ENCODE peak calls at places on chromosomes 11 and 22, in eight cellular contexts. M, P, V, J, A, B, G and R are unnamed samples.

GRCh38 chr22:43396934-43397457 is 14.8 kb upstream of the MPPED1 start:
- DNase-seq in M (no peak), P (no peak), V (no peak), J (no peak), A (no peak), B (no peak), G (no peak), R (no peak)

GRCh38 chr11:111561801-111562325 is 21.3 kb downstream of the LAYN start:
- DNase-seq in M (peak; percentile 83), P (peak; percentile 76), V (no peak), J (peak; percentile 82), A (peak; percentile 61), B (no peak), G (no peak), R (peak; percentile 63)

GRCh38 chr22:31621507-31622160 is 40.4 kb downstream of the PISD start:
- DNase-seq in M (no peak), P (no peak), V (no peak), J (no peak), A (no peak), B (no peak), G (no peak), R (no peak)

GRCh38 chr22:21865041-21865440 is 2.4 kb downstream of the MAPK1 start:
- DNase-seq in M (peak; percentile 83), P (peak; percentile 86), V (no peak), J (peak; percentile 78), A (peak; percentile 58), B (peak; percentile 32), G (peak; percentile 19), R (peak; percentile 77)

GRCh38 chr11:26584818-26585217 is 12.8 kb upstream of the MUC15 start:
- DNase-seq in M (no peak), P (no peak), V (no peak), J (no peak), A (no peak), B (no peak), G (no peak), R (no peak)

GRCh38 chr11:38060930-38061329 is 1462.9 kb upstream of the RAG2 start:
- DNase-seq in M (no peak), P (no peak), V (no peak), J (no peak), A (no peak), B (no peak), G (no peak), R (peak; percentile 20)

GRCh38 chr11:102580185-102580951 is 44.8 kb downstream of the MMP20 start:
- DNase-seq in M (no peak), P (no peak), V (no peak), J (no peak), A (no peak), B (no peak), G (no peak), R (no peak)

GRCh38 chr11:16779436-16779835 is 41.0 kb downstream of the C11orf58 start:
- DNase-seq in M (no peak), P (no peak), V (no peak), J (no peak), A (peak; percentile 13), B (no peak), G (peak; percentile 20), R (no peak)

GRCh38 chr11:18936002-18936673 is 3.1 kb downstream of the MRGPRX1 start:
- DNase-seq in M (no peak), P (no peak), V (no peak), J (no peak), A (no peak), B (no peak), G (no peak), R (no peak)

GRCh38 chr11:57903441-57904123 is 120.1 kb upstream of the OR9Q1 start:
- DNase-seq in M (no peak), P (no peak), V (no peak), J (no peak), A (peak; percentile 68), B (no peak), G (no peak), R (no peak)

GRCh38 chr11:129265125-129265788 is 73.1 kb upstream of the ARHGAP32 start:
- DNase-seq in M (no peak), P (no peak), V (no peak), J (no peak), A (no peak), B (no peak), G (no peak), R (peak; percentile 42)

GRCh38 chr11:970319-970871 is 44.7 kb downstream of the AP2A2 start:
- DNase-seq in M (no peak), P (no peak), V (no peak), J (no peak), A (no peak), B (no peak), G (no peak), R (no peak)

GRCh38 chr11:121105851-121106250 is 4.8 kb downstream of the TECTA start:
- DNase-seq in M (no peak), P (no peak), V (no peak), J (no peak), A (no peak), B (no peak), G (no peak), R (no peak)

GRCh38 chr22:21101877-21102638 is 56.3 kb downstream of the LRRC74B start:
- DNase-seq in M (no peak), P (peak; percentile 10), V (no peak), J (no peak), A (no peak), B (no peak), G (no peak), R (no peak)

GRCh38 chr11:95445746-95446333 is 214.8 kb upstream of the SESN3 start:
- DNase-seq in M (no peak), P (no peak), V (no peak), J (no peak), A (no peak), B (no peak), G (no peak), R (no peak)

GRCh38 chr11:62540804-62541671 is 5.6 kb downstream of the AHNAK start:
- DNase-seq in M (no peak), P (no peak), V (no peak), J (no peak), A (peak; percentile 49), B (no peak), G (peak; percentile 32), R (peak; percentile 30)

GRCh38 chr22:19844423-19845368 is 10.0 kb downstream of the GNB1L start:
- DNase-seq in M (peak; percentile 59), P (no peak), V (no peak), J (no peak), A (peak; percentile 55), B (peak; percentile 30), G (no peak), R (peak; percentile 13)

GRCh38 chr11:60767388-60767811 is 10.7 kb downstream of the MS4A15 start:
- DNase-seq in M (no peak), P (no peak), V (no peak), J (no peak), A (no peak), B (no peak), G (no peak), R (no peak)

GRCh38 chr22:50183141-50183971 is 2.4 kb upstream of the TRABD start:
- DNase-seq in M (no peak), P (no peak), V (no peak), J (no peak), A (no peak), B (no peak), G (no peak), R (no peak)

GRCh38 chr11:45713573-45713972 is 48.2 kb upstream of the CHST1 start:
- DNase-seq in M (no peak), P (no peak), V (no peak), J (no peak), A (no peak), B (no peak), G (no peak), R (no peak)

GRCh38 chr11:121291319-121291718 is 1.3 kb upstream of the SC5D start:
- DNase-seq in M (no peak), P (no peak), V (no peak), J (no peak), A (no peak), B (no peak), G (no peak), R (no peak)

GRCh38 chr11:6638437-6638836 is 17.2 kb downstream of the DCHS1 start:
- DNase-seq in M (no peak), P (no peak), V (no peak), J (no peak), A (no peak), B (no peak), G (no peak), R (no peak)

GRCh38 chr11:125429174-125429707 is 66.8 kb downstream of the FEZ1 start:
- DNase-seq in M (peak; percentile 26), P (peak; percentile 54), V (no peak), J (no peak), A (peak; percentile 32), B (peak; percentile 53), G (peak; percentile 19), R (peak; percentile 53)

GRCh38 chr11:2287102-2287501 is 14.6 kb downstream of the C11orf21 start:
- DNase-seq in M (no peak), P (no peak), V (no peak), J (no peak), A (no peak), B (peak; percentile 13), G (peak; percentile 34), R (no peak)

GRCh38 chr11:109033627-109034340 is 368.9 kb downstream of the DDX10 start:
- DNase-seq in M (peak; percentile 97), P (peak; percentile 81), V (no peak), J (peak; percentile 72), A (peak; percentile 4), B (no peak), G (no peak), R (no peak)

GRCh38 chr11:9617960-9618359 is 44.5 kb downstream of the WEE1 start:
- DNase-seq in M (peak; percentile 59), P (peak; percentile 53), V (no peak), J (peak; percentile 66), A (peak; percentile 57), B (no peak), G (no peak), R (peak; percentile 36)

GRCh38 chr11:78038697-78039313 is 15.7 kb upstream of the KCTD14 start:
- DNase-seq in M (no peak), P (no peak), V (no peak), J (no peak), A (peak; percentile 46), B (no peak), G (no peak), R (no peak)

GRCh38 chr11:36254739-36255138 is 34.5 kb downstream of the COMMD9 start:
- DNase-seq in M (peak; percentile 10), P (peak; percentile 64), V (no peak), J (peak; percentile 50), A (peak; percentile 39), B (no peak), G (no peak), R (no peak)

GRCh38 chr11:10387209-10388083 is 67.6 kb upstream of the AMPD3 start:
- DNase-seq in M (peak; percentile 69), P (peak; percentile 97), V (no peak), J (no peak), A (no peak), B (peak; percentile 34), G (no peak), R (no peak)

GRCh38 chr22:26942301-26942927 is 285.0 kb downstream of the MIAT start:
- DNase-seq in M (no peak), P (no peak), V (no peak), J (no peak), A (no peak), B (no peak), G (no peak), R (no peak)

GRCh38 chr11:134949121-134949591 is 537.1 kb upstream of the B3GAT1 start:
- DNase-seq in M (no peak), P (peak; percentile 79), V (no peak), J (no peak), A (peak; percentile 77), B (no peak), G (no peak), R (peak; percentile 83)

GRCh38 chr11:46327829-46328228 is 19.4 kb upstream of the DGKZ start:
- DNase-seq in M (no peak), P (no peak), V (no peak), J (no peak), A (no peak), B (no peak), G (no peak), R (no peak)

GRCh38 chr11:12862761-12863469 is 146.2 kb upstream of the RASSF10 start:
- DNase-seq in M (peak; percentile 84), P (peak; percentile 91), V (no peak), J (no peak), A (peak; percentile 73), B (peak; percentile 29), G (no peak), R (peak; percentile 93)

GRCh38 chr11:20355221-20356219 is 8.0 kb upstream of the HTATIP2 start:
- DNase-seq in M (peak; percentile 50), P (peak; percentile 45), V (no peak), J (no peak), A (peak; percentile 44), B (no peak), G (peak; percentile 52), R (peak; percentile 56)